ENCODE peak calls at places on chromosomes 12 and 14, in ten cellular contexts. Y is uterus, A is RWPE2, M is mucosa of descending colon, Q is cardiac muscle cell, P is BE2C, D is A549, V is A673, Z is SJCRH30, W is right atrium auricular region. K is an unnamed sample. For H3K4me1, the result is how much of the 10 kb centered on the place peaks cover.

GRCh38 chr12:30640392-30640791 is 55.3 kb downstream of the IPO8 start:
- DNase-seq in Y (no peak), A (no peak), M (no peak), Q (no peak), P (no peak), D (no peak), V (no peak), Z (no peak), W (no peak), K (no peak)

GRCh38 chr12:109538191-109538863 is 35.0 kb downstream of the MMAB start:
- DNase-seq in Y (no peak), A (no peak), M (no peak), Q (peak), P (peak), D (no peak), V (no peak), Z (no peak), W (no peak), K (no peak)

GRCh38 chr12:97767347-97767746 is 304.7 kb downstream of the RMST start:
- DNase-seq in Y (no peak), A (no peak), M (no peak), Q (no peak), P (no peak), D (no peak), V (no peak), Z (no peak), W (no peak), K (no peak)

GRCh38 chr12:4991373-4991772 is 52.3 kb upstream of the KCNA5 start:
- DNase-seq in Y (no peak), A (no peak), M (no peak), Q (no peak), P (no peak), D (no peak), V (no peak), Z (no peak), W (no peak), K (no peak)

GRCh38 chr14:67536087-67536486 is 3.0 kb downstream of the PLEKHH1 start:
- DNase-seq in Y (no peak), A (no peak), M (no peak), Q (no peak), P (no peak), D (no peak), V (no peak), Z (no peak), W (no peak), K (no peak)

GRCh38 chr12:13661005-13661887 is 320.2 kb downstream of the GRIN2B start:
- DNase-seq in Y (peak), A (no peak), M (no peak), Q (peak), P (peak), D (peak), V (peak), Z (peak), W (peak), K (peak)

GRCh38 chr12:49389092-49389703 is 21.9 kb downstream of the SPATS2 start:
- DNase-seq in Y (no peak), A (no peak), M (peak), Q (peak), P (no peak), D (no peak), V (no peak), Z (no peak), W (no peak), K (no peak)

GRCh38 chr12:113347-113746 is 46.8 kb downstream of the IQSEC3 start:
- DNase-seq in Y (no peak), A (no peak), M (no peak), Q (no peak), P (no peak), D (no peak), V (no peak), Z (no peak), W (no peak), K (no peak)

GRCh38 chr14:21989090-21989489 is 315.5 kb upstream of the OR4E1 start:
- DNase-seq in Y (no peak), A (no peak), M (no peak), Q (no peak), P (no peak), D (peak), V (no peak), Z (no peak), W (no peak), K (no peak)

GRCh38 chr12:103877934-103878510 is 37.0 kb upstream of the NT5DC3 start:
- DNase-seq in Y (no peak), A (no peak), M (no peak), Q (peak), P (peak), D (peak), V (peak), Z (peak), W (no peak), K (peak)

GRCh38 chr12:42560977-42561376 is 28.6 kb downstream of the PRICKLE1 start:
- DNase-seq in Y (no peak), A (no peak), M (no peak), Q (no peak), P (no peak), D (no peak), V (no peak), Z (no peak), W (no peak), K (peak)

GRCh38 chr14:101200008-101200649 is 296.6 kb upstream of the RTL1 start:
- DNase-seq in Y (peak), A (peak), M (no peak), Q (no peak), P (no peak), D (no peak), V (no peak), Z (no peak), W (peak), K (no peak)

GRCh38 chr12:47299586-47299985 is 219.8 kb upstream of the AMIGO2 start:
- DNase-seq in Y (no peak), A (no peak), M (no peak), Q (no peak), P (no peak), D (no peak), V (no peak), Z (no peak), W (no peak), K (no peak)

GRCh38 chr14:56998728-56999127 is 188.4 kb upstream of the OTX2 start:
- DNase-seq in Y (no peak), A (no peak), M (no peak), Q (no peak), P (no peak), D (no peak), V (peak), Z (no peak), W (no peak), K (no peak)

GRCh38 chr12:43425361-43425760 is 126.6 kb downstream of the ADAMTS20 start:
- DNase-seq in Y (no peak), A (no peak), M (no peak), Q (no peak), P (no peak), D (peak), V (no peak), Z (no peak), W (no peak), K (no peak)

GRCh38 chr12:30970559-30971202 is 44.1 kb downstream of the TSPAN11 start:
- DNase-seq in Y (no peak), A (no peak), M (no peak), Q (no peak), P (no peak), D (no peak), V (peak), Z (peak), W (no peak), K (no peak)

GRCh38 chr14:77562681-77563080 is 53.8 kb downstream of the SPTLC2 start:
- DNase-seq in Y (no peak), A (no peak), M (no peak), Q (no peak), P (no peak), D (no peak), V (no peak), Z (no peak), W (no peak), K (no peak)

GRCh38 chr12:75632452-75632851 is 121.0 kb upstream of the KRR1 start:
- DNase-seq in Y (no peak), A (no peak), M (no peak), Q (no peak), P (no peak), D (no peak), V (peak), Z (no peak), W (no peak), K (no peak)

GRCh38 chr12:26524862-26525465 is 308.0 kb downstream of the ITPR2 start:
- DNase-seq in Y (no peak), A (no peak), M (no peak), Q (no peak), P (no peak), D (peak), V (peak), Z (peak), W (no peak), K (no peak)

GRCh38 chr14:91515979-91516378 is 5.9 kb upstream of the PPP4R3A start:
- DNase-seq in Y (no peak), A (no peak), M (no peak), Q (no peak), P (no peak), D (no peak), V (no peak), Z (no peak), W (no peak), K (no peak)

GRCh38 chr14:78153069-78153351 is 17.2 kb upstream of the NRXN3 start:
- DNase-seq in Y (no peak), A (no peak), M (no peak), Q (no peak), P (no peak), D (peak), V (peak), Z (no peak), W (no peak), K (no peak)

GRCh38 chr12:110048242-110049027 is at the start of gene C12orf76:
- DNase-seq in Y (peak), A (peak), M (peak), Q (peak), P (peak), D (peak), V (peak), Z (peak), W (peak), K (peak)

GRCh38 chr12:54622463-54623183 is 12.1 kb downstream of the LACRT start:
- DNase-seq in Y (no peak), A (no peak), M (no peak), Q (no peak), P (no peak), D (peak), V (peak), Z (no peak), W (no peak), K (no peak)

GRCh38 chr12:108839011-108839889 is 18.1 kb downstream of the SSH1 start:
- DNase-seq in Y (peak), A (no peak), M (no peak), Q (no peak), P (peak), D (no peak), V (no peak), Z (peak), W (peak), K (peak)

GRCh38 chr14:50679674-50680073 is 11.6 kb upstream of the SAV1 start:
- DNase-seq in Y (no peak), A (no peak), M (no peak), Q (no peak), P (no peak), D (no peak), V (no peak), Z (no peak), W (no peak), K (no peak)

GRCh38 chr12:127677537-127678131 is 589.3 kb upstream of the TMEM132C start:
- DNase-seq in Y (peak), A (no peak), M (no peak), Q (peak), P (peak), D (peak), V (peak), Z (peak), W (peak), K (peak)

GRCh38 chr12:131795688-131796410 is 32.3 kb upstream of the MMP17 start:
- DNase-seq in Y (no peak), A (no peak), M (no peak), Q (no peak), P (no peak), D (no peak), V (no peak), Z (no peak), W (no peak), K (no peak)

GRCh38 chr14:90654831-90655276 is 161.4 kb downstream of the TTC7B start:
- DNase-seq in Y (no peak), A (no peak), M (no peak), Q (no peak), P (no peak), D (no peak), V (peak), Z (no peak), W (no peak), K (no peak)

GRCh38 chr14:104574978-104575377 is 4.6 kb upstream of the C14orf180 start:
- DNase-seq in Y (no peak), A (no peak), M (no peak), Q (no peak), P (no peak), D (no peak), V (no peak), Z (no peak), W (no peak), K (no peak)

GRCh38 chr12:2912216-2912575 is 21.5 kb downstream of the TULP3 start:
- DNase-seq in Y (no peak), A (no peak), M (no peak), Q (no peak), P (no peak), D (no peak), V (no peak), Z (no peak), W (no peak), K (no peak)

GRCh38 chr14:96582995-96583394 is 80.8 kb downstream of the PAPOLA start:
- DNase-seq in Y (no peak), A (no peak), M (no peak), Q (no peak), P (no peak), D (no peak), V (no peak), Z (no peak), W (peak), K (no peak)

GRCh38 chr12:50006754-50007442 is 18.4 kb downstream of the RACGAP1 start:
- DNase-seq in Y (no peak), A (no peak), M (no peak), Q (no peak), P (no peak), D (no peak), V (no peak), Z (no peak), W (no peak), K (no peak)

GRCh38 chr14:56742391-56742790 is 67.9 kb downstream of the OTX2 start:
- DNase-seq in Y (no peak), A (no peak), M (no peak), Q (no peak), P (no peak), D (no peak), V (no peak), Z (no peak), W (no peak), K (no peak)

GRCh38 chr12:119964123-119964522 is 24.9 kb upstream of the BICDL1 start:
- DNase-seq in Y (no peak), A (no peak), M (no peak), Q (no peak), P (no peak), D (no peak), V (no peak), Z (no peak), W (no peak), K (no peak)

GRCh38 chr14:95141684-95142083 is 15.6 kb downstream of the DICER1 start:
- DNase-seq in Y (no peak), A (no peak), M (no peak), Q (no peak), P (no peak), D (no peak), V (no peak), Z (no peak), W (no peak), K (no peak)
- H3K4me1 ChIP-seq in Y (under half), A (under half), M (half or more), Q (under half), P (under half), D (under half), V (half or more), Z (under half), W (under half), K (under half)

DNA sequence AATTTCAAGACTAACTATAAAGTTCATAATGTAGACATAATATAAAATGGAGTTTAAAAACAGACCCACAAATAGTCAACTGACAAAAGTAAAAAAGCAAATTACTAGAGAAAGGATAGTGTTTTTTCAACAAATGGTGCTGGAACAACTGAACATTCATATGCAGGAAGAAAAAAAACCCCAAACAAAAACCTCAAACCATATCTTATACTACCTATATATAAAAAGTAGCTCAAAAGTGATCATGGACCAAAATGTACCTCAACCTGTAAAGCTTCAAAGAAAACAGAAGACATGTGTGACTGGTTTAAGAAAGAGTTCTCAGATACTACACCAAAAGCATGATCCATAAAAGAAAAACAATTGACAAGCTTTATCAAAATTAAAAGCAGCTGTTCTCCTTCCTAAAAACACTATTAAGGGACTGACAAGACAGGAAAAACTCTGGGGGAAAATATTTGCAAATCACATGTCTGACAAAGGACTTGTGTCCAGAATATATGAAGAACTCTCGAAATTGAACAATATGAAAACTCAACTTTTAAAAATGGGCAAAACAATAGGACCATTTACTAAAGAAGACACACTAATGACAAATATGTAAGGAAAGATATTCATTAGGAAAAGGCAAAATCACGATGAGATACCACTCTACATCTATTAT is 22.7 kb upstream of the ARID4A start:
- DNase-seq in Y (no peak), A (no peak), M (no peak), Q (no peak), P (no peak), D (no peak), V (no peak), Z (no peak), W (no peak), K (no peak)
- H3K4me1 ChIP-seq in Y (under half), A (under half), M (under half), Q (under half), P (under half), D (under half), V (under half), Z (under half), W (half or more), K (under half)

DNA sequence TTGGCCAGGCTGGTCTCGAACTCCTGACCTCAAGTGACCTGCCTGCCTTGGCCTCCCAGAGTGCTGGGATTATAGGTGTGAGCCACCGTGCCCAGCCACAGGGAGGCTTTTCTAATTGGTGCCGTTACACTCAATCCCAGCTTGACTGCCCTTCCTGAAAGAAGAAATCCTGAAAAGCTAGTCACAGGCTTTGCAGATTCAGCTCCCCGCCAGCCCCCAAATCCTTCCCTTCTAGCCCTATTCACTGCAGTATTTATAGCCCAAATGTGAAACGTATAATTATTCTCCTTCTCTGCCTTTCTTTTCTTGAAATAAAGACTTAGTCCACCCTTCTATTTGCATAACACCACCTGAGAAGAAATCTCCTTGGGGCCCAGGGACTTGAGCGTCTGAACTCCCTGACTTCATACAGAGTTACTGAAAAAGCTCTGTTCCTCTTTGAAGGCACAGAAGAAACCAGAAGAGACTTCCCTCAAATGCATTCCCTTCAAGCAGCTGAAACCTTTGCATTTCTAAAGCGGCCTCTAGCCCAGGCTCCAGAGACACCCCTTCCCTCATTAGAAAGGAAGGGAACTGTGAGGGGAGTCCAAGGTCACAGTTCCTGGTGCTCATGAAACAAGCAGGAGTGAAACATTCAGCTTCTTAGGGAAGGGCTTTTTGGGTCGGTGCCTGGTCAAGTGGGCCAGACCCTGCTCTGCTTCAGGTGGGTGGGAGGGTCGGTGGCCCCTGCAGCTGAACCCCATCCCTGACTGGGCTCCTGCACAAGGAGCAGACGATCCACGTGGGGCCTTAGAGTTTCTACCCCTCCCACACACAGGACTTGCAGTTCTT is 42.3 kb upstream of the BATF start:
- DNase-seq in Y (no peak), A (no peak), M (no peak), Q (no peak), P (no peak), D (no peak), V (no peak), Z (no peak), W (no peak), K (no peak)
- H3K4me1 ChIP-seq in Y (under half), A (under half), M (under half), Q (under half), P (under half), D (under half), V (under half), Z (under half), W (under half), K (under half)

GRCh38 chr12:11765817-11766794 is 116.6 kb downstream of the ETV6 start:
- DNase-seq in Y (no peak), A (no peak), M (peak), Q (no peak), P (no peak), D (no peak), V (peak), Z (no peak), W (no peak), K (no peak)

GRCh38 chr12:11768233-11768965 is 118.9 kb downstream of the ETV6 start:
- DNase-seq in Y (no peak), A (no peak), M (no peak), Q (no peak), P (no peak), D (no peak), V (no peak), Z (no peak), W (no peak), K (no peak)

GRCh38 chr12:11769723-11770514 is 120.4 kb downstream of the ETV6 start:
- DNase-seq in Y (no peak), A (no peak), M (peak), Q (no peak), P (no peak), D (no peak), V (no peak), Z (no peak), W (no peak), K (no peak)

GRCh38 chr12:11765421-11765816 is 115.9 kb downstream of the ETV6 start:
- DNase-seq in Y (no peak), A (no peak), M (no peak), Q (no peak), P (no peak), D (no peak), V (no peak), Z (peak), W (no peak), K (no peak)

GRCh38 chr12:11767029-11767724 is 117.7 kb downstream of the ETV6 start:
- DNase-seq in Y (no peak), A (no peak), M (no peak), Q (no peak), P (no peak), D (no peak), V (no peak), Z (no peak), W (no peak), K (no peak)
- H3K4me1 ChIP-seq in Y (under half), A (under half), M (half or more), Q (under half), P (under half), D (under half), V (under half), Z (under half), W (under half), K (half or more)